ENCODE peak calls at places on chromosome 10, in four cellular contexts. H is astrocyte, K is GM23338, W is WERI-Rb-1. Q is an unnamed sample.

GRCh38 chr10:7362451-7362850 is 48.4 kb downstream of the SFMBT2 start:
- DNase-seq in H (peak), K (no peak), W (no peak), Q (peak)

GRCh38 chr10:79059859-79060379 is 8.8 kb upstream of the ZMIZ1 start:
- DNase-seq in H (no peak), K (no peak), W (no peak), Q (no peak)

GRCh38 chr10:4201866-4202825 is 417.1 kb upstream of the KLF6 start:
- DNase-seq in H (no peak), K (no peak), W (no peak), Q (no peak)

GRCh38 chr10:75550191-75550590 is 118.8 kb downstream of the LRMDA start:
- DNase-seq in H (no peak), K (no peak), W (no peak), Q (no peak)

GRCh38 chr10:3452683-3453388 is 280.3 kb upstream of the PITRM1 start:
- DNase-seq in H (peak), K (no peak), W (no peak), Q (peak)

GRCh38 chr10:78811174-78811573 is 257.6 kb upstream of the ZMIZ1 start:
- DNase-seq in H (no peak), K (no peak), W (no peak), Q (no peak)

GRCh38 chr10:126080879-126081331 is 184.5 kb downstream of the FANK1 start:
- DNase-seq in H (peak), K (no peak), W (no peak), Q (peak)

GRCh38 chr10:16828731-16829175 is 11.5 kb upstream of the RSU1 start:
- DNase-seq in H (peak), K (no peak), W (no peak), Q (peak)

GRCh38 chr10:121459279-121459764 is 138.9 kb downstream of the FGFR2 start:
- DNase-seq in H (no peak), K (no peak), W (no peak), Q (no peak)

GRCh38 chr10:101879456-101880189 is 36.0 kb upstream of the KCNIP2 start:
- DNase-seq in H (peak), K (no peak), W (no peak), Q (peak)

GRCh38 chr10:77431980-77432379 is 205.6 kb downstream of the KCNMA1 start:
- DNase-seq in H (no peak), K (no peak), W (no peak), Q (no peak)

GRCh38 chr10:48365668-48366067 is 59.2 kb downstream of the MAPK8 start:
- DNase-seq in H (no peak), K (no peak), W (no peak), Q (peak)

GRCh38 chr10:102342462-102342861 is 53.0 kb upstream of the NFKB2 start:
- DNase-seq in H (peak), K (peak), W (peak), Q (peak)

GRCh38 chr10:108352771-108353170 is 1188.3 kb upstream of the SORCS1 start:
- DNase-seq in H (peak), K (no peak), W (no peak), Q (no peak)

GRCh38 chr10:133158756-133159610 is 1.0 kb upstream of the KNDC1 start:
- DNase-seq in H (no peak), K (peak), W (peak), Q (no peak)

GRCh38 chr10:93554760-93555432 is 11.6 kb upstream of the FFAR4 start:
- DNase-seq in H (peak), K (peak), W (peak), Q (peak)

GRCh38 chr10:72303424-72304128 is 29.9 kb downstream of the DDIT4 start:
- DNase-seq in H (no peak), K (no peak), W (no peak), Q (no peak)

GRCh38 chr10:72295330-72295910 is 21.7 kb downstream of the DDIT4 start:
- DNase-seq in H (no peak), K (no peak), W (no peak), Q (no peak)

GRCh38 chr10:72298774-72299519 is 25.2 kb downstream of the DDIT4 start:
- DNase-seq in H (no peak), K (no peak), W (no peak), Q (no peak)

GRCh38 chr10:72297281-72297967 is 23.7 kb downstream of the DDIT4 start:
- DNase-seq in H (peak), K (peak), W (no peak), Q (peak)

DNA sequence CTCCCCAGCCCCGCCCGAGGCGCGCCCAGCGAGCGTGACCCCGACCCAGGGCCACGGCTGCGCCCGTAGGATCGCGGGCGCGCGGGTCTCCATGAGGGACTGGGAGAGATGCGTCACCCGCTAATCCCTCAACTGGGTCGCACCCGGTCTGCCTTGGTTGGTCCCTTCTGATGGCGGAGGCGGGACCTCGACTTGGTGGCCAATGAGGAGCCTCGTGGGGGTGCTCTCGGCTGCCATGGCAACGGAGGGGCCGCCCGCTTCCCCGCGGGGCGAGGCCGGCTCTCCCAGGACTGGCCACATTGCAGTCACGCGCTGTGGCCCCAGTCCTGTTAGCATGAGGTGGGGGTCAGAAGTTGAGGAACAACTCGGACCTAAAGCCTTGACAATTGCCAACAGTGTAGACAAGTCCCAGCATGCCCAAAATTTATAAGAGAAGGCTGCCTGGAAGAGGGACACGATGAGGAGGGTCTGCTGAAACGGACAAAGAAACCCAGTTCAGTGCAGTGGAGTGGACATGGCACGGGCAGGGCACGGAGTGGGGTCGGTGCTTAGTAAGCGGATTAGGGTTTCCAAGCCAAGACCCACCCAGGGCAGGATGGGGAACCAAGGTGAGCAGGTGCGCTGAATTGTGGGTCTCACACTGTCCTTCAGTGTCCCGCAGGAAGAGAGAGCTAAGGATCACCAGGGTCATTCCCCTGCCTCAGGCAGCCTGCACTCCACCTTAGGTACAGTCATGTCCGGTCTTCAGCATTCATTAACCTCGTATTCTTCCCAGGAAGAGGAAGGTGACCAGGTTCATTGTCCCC is 24.4 kb downstream of the DDIT4 start:
- DNase-seq in H (peak), K (peak), W (peak), Q (peak)
- TF ChIP-seq CTCF in H (no peak), K (no peak), W (no peak), Q (no peak)

DNA sequence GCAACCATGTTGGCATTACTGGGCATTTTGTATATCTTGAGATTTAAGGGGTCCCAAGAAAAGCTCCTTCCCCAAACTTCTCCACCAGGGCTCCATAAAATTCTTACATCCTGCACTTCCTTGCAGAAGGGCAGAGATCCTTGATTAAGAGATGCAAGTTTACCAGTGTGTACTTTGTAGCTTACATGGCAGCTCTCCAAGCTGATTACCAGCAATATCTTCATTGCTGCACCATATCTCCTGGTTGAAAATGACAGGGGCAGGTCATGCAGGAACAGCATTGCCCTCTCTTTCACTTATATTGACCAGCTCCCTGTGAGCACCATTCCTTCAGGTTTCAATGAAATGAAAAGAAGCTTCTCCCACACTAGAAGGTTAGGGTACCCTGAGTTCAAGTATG is 184.6 kb upstream of the PHYHIPL start:
- DNase-seq in H (no peak), K (no peak), W (no peak), Q (no peak)
- H3K4me3 ChIP-seq in H (no peak), K (no peak), W (no peak), Q (no peak)

GRCh38 chr10:69239106-69239505 is 19.0 kb downstream of the HKDC1 start:
- DNase-seq in H (no peak), K (no peak), W (no peak), Q (no peak)
- TF ChIP-seq CTCF in H (no peak), K (no peak), W (no peak), Q (no peak)

GRCh38 chr10:72107325-72108003 is 19.1 kb upstream of the SPOCK2 start:
- DNase-seq in H (no peak), K (no peak), W (no peak), Q (no peak)
- H3K4me3 ChIP-seq in H (no peak), K (no peak), W (no peak), Q (no peak)

GRCh38 chr10:97203220-97203619 is 17.5 kb upstream of the SLIT1 start:
- DNase-seq in H (no peak), K (no peak), W (no peak), Q (no peak)
- TF ChIP-seq CTCF in H (no peak), K (no peak), W (no peak), Q (no peak)

DNA sequence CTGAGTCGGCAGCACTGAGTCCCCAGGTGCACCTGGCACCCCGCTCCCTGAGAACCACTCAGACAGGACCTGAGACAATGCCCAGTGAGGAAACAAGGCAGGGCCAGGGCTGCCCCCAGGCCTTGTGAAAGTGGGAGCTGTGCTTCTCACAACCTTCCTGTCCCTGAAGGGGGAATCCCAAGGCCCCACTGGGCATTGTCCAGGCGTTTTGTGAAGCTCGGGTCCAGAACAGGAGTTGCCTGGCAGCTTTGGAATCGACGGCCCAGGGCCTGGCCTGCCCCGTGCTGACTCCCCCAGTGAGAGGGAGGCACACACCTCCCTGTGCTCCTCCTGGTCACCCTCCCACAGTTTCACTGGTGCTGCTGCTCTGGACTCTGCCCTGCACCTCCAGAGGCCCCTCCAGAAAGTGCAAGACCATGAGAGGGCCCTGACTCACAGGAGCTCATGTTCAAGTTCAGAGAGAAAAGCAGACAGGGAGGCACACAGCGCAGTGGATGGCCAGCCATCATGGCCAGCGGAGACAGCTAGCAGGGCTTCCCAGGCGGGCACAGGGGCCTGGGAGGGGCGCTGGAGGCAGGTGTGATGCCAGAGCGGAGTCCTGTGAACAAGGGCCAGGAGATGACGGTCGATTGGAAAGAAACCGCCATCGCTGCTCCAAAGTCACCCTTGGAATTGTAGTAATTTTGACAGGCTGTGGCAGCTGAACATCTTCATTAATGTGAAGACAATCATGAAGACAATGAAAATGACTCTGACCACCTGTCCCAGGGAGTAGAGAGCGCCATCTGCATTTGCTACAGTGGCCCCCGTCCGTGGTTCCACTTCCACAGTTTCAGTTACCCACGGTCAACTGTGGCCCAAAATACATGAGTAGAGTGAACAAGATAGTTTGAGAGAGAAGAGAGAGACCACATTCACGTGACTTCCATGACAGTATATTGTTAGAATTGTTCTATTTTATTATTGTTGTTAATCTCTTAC is 103.7 kb downstream of the MKI67 start:
- DNase-seq in H (no peak), K (no peak), W (no peak), Q (no peak)
- H3K4me3 ChIP-seq in H (no peak), K (no peak), W (no peak), Q (no peak)

GRCh38 chr10:132113766-132114365 is 48.1 kb downstream of the JAKMIP3 start:
- DNase-seq in H (no peak), K (no peak), W (peak), Q (no peak)

GRCh38 chr10:132117146-132117545 is 51.4 kb downstream of the JAKMIP3 start:
- DNase-seq in H (no peak), K (no peak), W (no peak), Q (no peak)

GRCh38 chr10:132113206-132113605 is 47.5 kb downstream of the JAKMIP3 start:
- DNase-seq in H (no peak), K (no peak), W (no peak), Q (no peak)

GRCh38 chr10:132115736-132116135 is 50.0 kb downstream of the JAKMIP3 start:
- DNase-seq in H (no peak), K (no peak), W (no peak), Q (peak)

DNA sequence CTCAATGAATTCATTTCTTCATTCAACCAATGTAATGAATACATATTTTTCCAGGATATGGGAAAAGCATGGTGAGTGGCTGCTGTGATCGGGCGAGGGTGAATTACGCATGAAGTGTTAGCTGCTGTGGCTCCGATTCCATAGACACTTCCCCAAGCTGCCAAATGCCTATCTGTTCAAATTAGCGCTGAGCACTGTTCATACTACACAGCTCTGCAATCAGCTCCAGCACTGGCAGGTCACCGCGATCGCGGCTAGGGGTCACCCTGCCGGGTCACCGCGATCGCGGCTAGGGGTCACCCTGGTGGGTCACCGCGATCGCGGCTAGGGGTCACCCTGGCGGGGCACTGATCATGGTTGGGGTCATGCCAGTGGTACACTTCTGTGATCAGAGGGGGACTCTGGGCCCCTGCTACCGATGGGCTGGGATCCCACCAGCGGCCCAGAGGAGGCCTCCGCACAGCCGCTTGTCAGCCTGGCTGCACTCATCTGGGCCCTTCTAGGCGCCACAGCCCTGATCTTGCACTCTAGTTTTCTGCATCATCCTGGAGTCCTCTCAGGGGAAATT is 49.3 kb downstream of the JAKMIP3 start:
- DNase-seq in H (no peak), K (no peak), W (no peak), Q (no peak)
- TF ChIP-seq CTCF in H (no peak), K (no peak), W (no peak), Q (no peak)

GRCh38 chr10:123390874-123391273 is 236.7 kb downstream of the BUB3 start:
- DNase-seq in H (no peak), K (no peak), W (no peak), Q (no peak)
- H3K4me3 ChIP-seq in H (no peak), K (no peak), W (no peak), Q (no peak)

DNA sequence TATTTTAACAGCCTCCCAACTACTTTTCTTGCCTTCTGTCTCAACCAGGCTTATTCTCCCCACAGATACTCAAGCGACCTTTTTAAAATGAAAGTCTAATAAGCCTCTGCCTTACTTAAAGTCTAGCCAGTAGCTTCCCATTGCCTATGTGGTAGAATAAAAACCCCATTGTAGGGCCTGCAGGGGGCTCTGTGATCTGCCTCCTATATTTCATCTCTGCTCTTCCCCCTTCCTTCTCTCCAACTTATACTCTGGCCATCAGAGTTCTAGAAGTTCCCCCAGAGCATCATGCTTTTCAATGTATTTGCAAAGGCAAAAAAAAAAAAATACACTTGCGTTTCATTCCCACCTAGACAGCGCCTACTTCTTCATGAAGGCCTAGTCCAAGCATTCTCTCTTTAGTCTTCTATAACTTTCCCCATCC is 167.7 kb upstream of the ADO start:
- DNase-seq in H (no peak), K (peak), W (no peak), Q (no peak)
- TF ChIP-seq CTCF in H (peak), K (no peak), W (no peak), Q (peak)

Q was measured in cardiac fibroblast.